ENCODE peak calls at places on chromosomes 16 and 17, in eight cellular contexts. F is astrocyte of the spinal cord, S is breast epithelium, Z is AG04450, J is AG20443, N is NCI-H2081, M is pons, D is WTC11. B is an unnamed sample.

GRCh38 chr17:49574283-49574892 is 1.3 kb upstream of the NXPH3 start:
- DNase-seq in F (no peak), S (no peak), Z (no peak), J (no peak), N (no peak), M (peak), D (no peak), B (no peak)

GRCh38 chr17:27310548-27311110 is 16.7 kb downstream of the WSB1 start:
- DNase-seq in F (no peak), S (no peak), Z (no peak), J (no peak), N (no peak), M (no peak), D (no peak), B (no peak)

GRCh38 chr17:4327638-4328037 is 38.8 kb downstream of the UBE2G1 start:
- DNase-seq in F (peak), S (no peak), Z (no peak), J (peak), N (no peak), M (no peak), D (no peak), B (peak)

GRCh38 chr16:67248401-67249177 is at the start of gene SLC9A5:
- DNase-seq in F (no peak), S (no peak), Z (no peak), J (peak), N (no peak), M (no peak), D (peak), B (no peak)

GRCh38 chr17:81961087-81961514 is at the start of gene NOTUM:
- DNase-seq in F (no peak), S (no peak), Z (no peak), J (peak), N (peak), M (no peak), D (peak), B (peak)

GRCh38 chr16:57764341-57765159 is 29.0 kb downstream of the KATNB1 start:
- DNase-seq in F (peak), S (no peak), Z (peak), J (peak), N (no peak), M (no peak), D (peak), B (peak)

GRCh38 chr17:49756805-49757496 is 7.0 kb downstream of the FAM117A start:
- DNase-seq in F (no peak), S (no peak), Z (no peak), J (no peak), N (no peak), M (no peak), D (no peak), B (no peak)

GRCh38 chr17:76414334-76415295 is 30.2 kb downstream of the SPHK1 start:
- DNase-seq in F (peak), S (no peak), Z (no peak), J (peak), N (peak), M (peak), D (no peak), B (no peak)

GRCh38 chr17:68567035-68567434 is 34.1 kb downstream of the FAM20A start:
- DNase-seq in F (no peak), S (no peak), Z (no peak), J (no peak), N (no peak), M (no peak), D (no peak), B (no peak)

GRCh38 chr16:19382887-19383816 is 34.5 kb upstream of the TMC5 start:
- DNase-seq in F (no peak), S (no peak), Z (no peak), J (no peak), N (peak), M (no peak), D (no peak), B (peak)

GRCh38 chr16:77877712-77878111 is 89.3 kb downstream of the VAT1L start:
- DNase-seq in F (peak), S (no peak), Z (peak), J (no peak), N (no peak), M (no peak), D (no peak), B (no peak)

GRCh38 chr17:27595208-27595607 is 35.8 kb upstream of the LGALS9 start:
- DNase-seq in F (no peak), S (no peak), Z (no peak), J (no peak), N (no peak), M (no peak), D (no peak), B (no peak)